ENCODE peak calls at places on chromosome 11, in seven cellular contexts. One of them, this sample, is unnamed.
A peak's percentile ranks its signal among the peaks of the same experiment; 100 is the strongest.

GRCh38 chr11:11071483-11071882 is 213.6 kb upstream of the ZBED5 start:
- DNase-seq in neuronal stem cell: no peak
- DNase-seq in H9: no peak
- DNase-seq in mesenchymal stem cell: no peak
- DNase-seq in trophoblast cell: no peak
- DNase-seq in H1: no peak
- DNase-seq in mesendoderm: no peak
- DNase-seq in this sample: no peak

GRCh38 chr11:74417860-74418508 is 19.8 kb upstream of the PGM2L1 start:
- DNase-seq in neuronal stem cell: no peak
- DNase-seq in H9: no peak
- DNase-seq in mesenchymal stem cell: peak; percentile 26
- DNase-seq in trophoblast cell: no peak
- DNase-seq in H1: no peak
- DNase-seq in mesendoderm: no peak
- DNase-seq in this sample: peak; percentile 14

GRCh38 chr11:132158696-132159095 is 788.3 kb downstream of the NTM start:
- DNase-seq in neuronal stem cell: no peak
- DNase-seq in H9: no peak
- DNase-seq in mesenchymal stem cell: peak; percentile 20
- DNase-seq in trophoblast cell: no peak
- DNase-seq in H1: no peak
- DNase-seq in mesendoderm: no peak
- DNase-seq in this sample: peak; percentile 40

GRCh38 chr11:6609502-6610015 is 2.5 kb downstream of the TAF10 start:
- DNase-seq in neuronal stem cell: no peak
- DNase-seq in H9: peak; percentile 2
- DNase-seq in mesenchymal stem cell: no peak
- DNase-seq in trophoblast cell: no peak
- DNase-seq in H1: no peak
- DNase-seq in mesendoderm: no peak
- DNase-seq in this sample: no peak

GRCh38 chr11:47524200-47524874 is 28.6 kb downstream of the CELF1 start:
- DNase-seq in neuronal stem cell: no peak
- DNase-seq in H9: peak; percentile 24
- DNase-seq in mesenchymal stem cell: peak; percentile 54
- DNase-seq in trophoblast cell: no peak
- DNase-seq in H1: no peak
- DNase-seq in mesendoderm: no peak
- DNase-seq in this sample: no peak

GRCh38 chr11:9385288-9385902 is 943 bp downstream of the IPO7 start:
- DNase-seq in neuronal stem cell: no peak
- DNase-seq in H9: peak; percentile 42
- DNase-seq in mesenchymal stem cell: no peak
- DNase-seq in trophoblast cell: peak; percentile 61
- DNase-seq in H1: no peak
- DNase-seq in mesendoderm: peak; percentile 84
- DNase-seq in this sample: no peak

GRCh38 chr11:33944345-33944692 is 52.4 kb upstream of the LMO2 start:
- DNase-seq in neuronal stem cell: no peak
- DNase-seq in H9: no peak
- DNase-seq in mesenchymal stem cell: no peak
- DNase-seq in trophoblast cell: no peak
- DNase-seq in H1: no peak
- DNase-seq in mesendoderm: no peak
- DNase-seq in this sample: no peak

GRCh38 chr11:21774212-21774611 is 418.7 kb upstream of the ANO5 start:
- DNase-seq in neuronal stem cell: no peak
- DNase-seq in H9: no peak
- DNase-seq in mesenchymal stem cell: no peak
- DNase-seq in trophoblast cell: no peak
- DNase-seq in H1: no peak
- DNase-seq in mesendoderm: no peak
- DNase-seq in this sample: no peak

GRCh38 chr11:116605543-116605942 is 167.2 kb downstream of the BUD13 start:
- DNase-seq in neuronal stem cell: peak; percentile 82
- DNase-seq in H9: peak; percentile 86
- DNase-seq in mesenchymal stem cell: no peak
- DNase-seq in trophoblast cell: peak; percentile 73
- DNase-seq in H1: peak; percentile 58
- DNase-seq in mesendoderm: peak; percentile 92
- DNase-seq in this sample: peak; percentile 11

GRCh38 chr11:134252539-134253188 is 488 bp downstream of the THYN1 start:
- DNase-seq in neuronal stem cell: peak; percentile 55
- DNase-seq in H9: peak; percentile 40
- DNase-seq in mesenchymal stem cell: no peak
- DNase-seq in trophoblast cell: peak; percentile 51
- DNase-seq in H1: no peak
- DNase-seq in mesendoderm: no peak
- DNase-seq in this sample: peak; percentile 57

GRCh38 chr11:100687032-100687629 is at the start of gene ARHGAP42:
- DNase-seq in neuronal stem cell: peak; percentile 46
- DNase-seq in H9: peak; percentile 91
- DNase-seq in mesenchymal stem cell: peak; percentile 74
- DNase-seq in trophoblast cell: peak; percentile 55
- DNase-seq in H1: peak; percentile 78
- DNase-seq in mesendoderm: peak; percentile 93
- DNase-seq in this sample: peak; percentile 48

GRCh38 chr11:76321340-76321739 is 59.6 kb downstream of the THAP12 start:
- DNase-seq in neuronal stem cell: no peak
- DNase-seq in H9: no peak
- DNase-seq in mesenchymal stem cell: no peak
- DNase-seq in trophoblast cell: no peak
- DNase-seq in H1: no peak
- DNase-seq in mesendoderm: no peak
- DNase-seq in this sample: no peak

GRCh38 chr11:126109941-126110731 is 47.5 kb upstream of the CDON start:
- DNase-seq in neuronal stem cell: no peak
- DNase-seq in H9: no peak
- DNase-seq in mesenchymal stem cell: peak; percentile 52
- DNase-seq in trophoblast cell: no peak
- DNase-seq in H1: no peak
- DNase-seq in mesendoderm: no peak
- DNase-seq in this sample: peak; percentile 63

GRCh38 chr11:12827929-12828812 is 153.9 kb downstream of the TEAD1 start:
- DNase-seq in neuronal stem cell: peak; percentile 73
- DNase-seq in H9: peak; percentile 63
- DNase-seq in mesenchymal stem cell: peak; percentile 86
- DNase-seq in trophoblast cell: peak; percentile 56
- DNase-seq in H1: peak; percentile 29
- DNase-seq in mesendoderm: peak; percentile 69
- DNase-seq in this sample: peak; percentile 79

GRCh38 chr11:130179396-130180306 is 20.1 kb downstream of the ST14 start:
- DNase-seq in neuronal stem cell: no peak
- DNase-seq in H9: no peak
- DNase-seq in mesenchymal stem cell: no peak
- DNase-seq in trophoblast cell: no peak
- DNase-seq in H1: no peak
- DNase-seq in mesendoderm: no peak
- DNase-seq in this sample: no peak

GRCh38 chr11:99822846-99823565 is 802.3 kb downstream of the CNTN5 start:
- DNase-seq in neuronal stem cell: no peak
- DNase-seq in H9: no peak
- DNase-seq in mesenchymal stem cell: peak; percentile 17
- DNase-seq in trophoblast cell: no peak
- DNase-seq in H1: no peak
- DNase-seq in mesendoderm: peak; percentile 24
- DNase-seq in this sample: peak; percentile 7

GRCh38 chr11:6812391-6813005 is 13.0 kb upstream of the OR6A2 start:
- DNase-seq in neuronal stem cell: peak; percentile 43
- DNase-seq in H9: peak; percentile 52
- DNase-seq in mesenchymal stem cell: peak; percentile 51
- DNase-seq in trophoblast cell: peak; percentile 76
- DNase-seq in H1: no peak
- DNase-seq in mesendoderm: peak; percentile 76
- DNase-seq in this sample: peak; percentile 34

GRCh38 chr11:65321828-65322495 is 7.3 kb downstream of the CDC42EP2 start:
- DNase-seq in neuronal stem cell: no peak
- DNase-seq in H9: no peak
- DNase-seq in mesenchymal stem cell: no peak
- DNase-seq in trophoblast cell: no peak
- DNase-seq in H1: no peak
- DNase-seq in mesendoderm: no peak
- DNase-seq in this sample: no peak

GRCh38 chr11:134665571-134666268 is 253.7 kb upstream of the B3GAT1 start:
- DNase-seq in neuronal stem cell: no peak
- DNase-seq in H9: no peak
- DNase-seq in mesenchymal stem cell: no peak
- DNase-seq in trophoblast cell: no peak
- DNase-seq in H1: no peak
- DNase-seq in mesendoderm: peak; percentile 30
- DNase-seq in this sample: no peak

GRCh38 chr11:126718319-126718718 is 282.3 kb downstream of the KIRREL3 start:
- DNase-seq in neuronal stem cell: no peak
- DNase-seq in H9: no peak
- DNase-seq in mesenchymal stem cell: no peak
- DNase-seq in trophoblast cell: peak; percentile 44
- DNase-seq in H1: no peak
- DNase-seq in mesendoderm: peak; percentile 19
- DNase-seq in this sample: peak; percentile 18

GRCh38 chr11:33027846-33028536 is 11.4 kb upstream of the TCP11L1 start:
- DNase-seq in neuronal stem cell: no peak
- DNase-seq in H9: no peak
- DNase-seq in mesenchymal stem cell: peak; percentile 22
- DNase-seq in trophoblast cell: peak; percentile 64
- DNase-seq in H1: no peak
- DNase-seq in mesendoderm: no peak
- DNase-seq in this sample: peak; percentile 62

GRCh38 chr11:38756537-38756936 is 2158.5 kb upstream of the RAG2 start:
- DNase-seq in neuronal stem cell: no peak
- DNase-seq in H9: no peak
- DNase-seq in mesenchymal stem cell: no peak
- DNase-seq in trophoblast cell: no peak
- DNase-seq in H1: no peak
- DNase-seq in mesendoderm: no peak
- DNase-seq in this sample: no peak

GRCh38 chr11:70333206-70333605 is 62.7 kb downstream of the PPFIA1 start:
- DNase-seq in neuronal stem cell: no peak
- DNase-seq in H9: no peak
- DNase-seq in mesenchymal stem cell: peak; percentile 4
- DNase-seq in trophoblast cell: no peak
- DNase-seq in H1: no peak
- DNase-seq in mesendoderm: peak; percentile 33
- DNase-seq in this sample: peak; percentile 97

GRCh38 chr11:37171451-37171850 is 573.4 kb upstream of the RAG2 start:
- DNase-seq in neuronal stem cell: no peak
- DNase-seq in H9: no peak
- DNase-seq in mesenchymal stem cell: no peak
- DNase-seq in trophoblast cell: peak; percentile 53
- DNase-seq in H1: no peak
- DNase-seq in mesendoderm: no peak
- DNase-seq in this sample: no peak
- H3K23ac ChIP-seq in neuronal stem cell: no peak overlapping the region
- H3K23ac ChIP-seq in H9: no peak overlapping the region
- H3K23ac ChIP-seq in mesenchymal stem cell: no peak overlapping the region
- H3K23ac ChIP-seq in trophoblast cell: no peak overlapping the region
- H3K23ac ChIP-seq in H1: no peak overlapping the region
- H3K23ac ChIP-seq in mesendoderm: no peak overlapping the region
- H3K23ac ChIP-seq in this sample: no peak overlapping the region

GRCh38 chr11:62727007-62727832 is at the start of gene HNRNPUL2:
- DNase-seq in neuronal stem cell: peak; percentile 99
- DNase-seq in H9: peak; percentile 98
- DNase-seq in mesenchymal stem cell: peak; percentile 99
- DNase-seq in trophoblast cell: peak; percentile 100
- DNase-seq in H1: peak; percentile 94
- DNase-seq in mesendoderm: peak; percentile 99
- DNase-seq in this sample: peak; percentile 99
- H3K23ac ChIP-seq in neuronal stem cell: peak within 1 kb of the TSS; percentile 97
- H3K23ac ChIP-seq in H9: no peak within 1 kb of the TSS
- H3K23ac ChIP-seq in mesenchymal stem cell: peak within 1 kb of the TSS; percentile 98
- H3K23ac ChIP-seq in trophoblast cell: peak within 1 kb of the TSS; percentile 2
- H3K23ac ChIP-seq in H1: no peak within 1 kb of the TSS
- H3K23ac ChIP-seq in mesendoderm: peak within 1 kb of the TSS; percentile 98
- H3K23ac ChIP-seq in this sample: peak within 1 kb of the TSS; percentile 98

GRCh38 chr11:19243143-19243542 is 2.4 kb upstream of the E2F8 start:
- DNase-seq in neuronal stem cell: no peak
- DNase-seq in H9: no peak
- DNase-seq in mesenchymal stem cell: no peak
- DNase-seq in trophoblast cell: no peak
- DNase-seq in H1: no peak
- DNase-seq in mesendoderm: no peak
- DNase-seq in this sample: no peak
- H3K23ac ChIP-seq in neuronal stem cell: no peak overlapping the region
- H3K23ac ChIP-seq in H9: no peak overlapping the region
- H3K23ac ChIP-seq in mesenchymal stem cell: no peak overlapping the region
- H3K23ac ChIP-seq in trophoblast cell: no peak overlapping the region
- H3K23ac ChIP-seq in H1: no peak overlapping the region
- H3K23ac ChIP-seq in mesendoderm: no peak overlapping the region
- H3K23ac ChIP-seq in this sample: no peak overlapping the region

GRCh38 chr11:67178878-67179277 is 59.8 kb downstream of the KDM2A start:
- DNase-seq in neuronal stem cell: no peak
- DNase-seq in H9: no peak
- DNase-seq in mesenchymal stem cell: peak; percentile 86
- DNase-seq in trophoblast cell: no peak
- DNase-seq in H1: no peak
- DNase-seq in mesendoderm: no peak
- DNase-seq in this sample: peak; percentile 77

GRCh38 chr11:67178421-67178820 is 59.4 kb downstream of the KDM2A start:
- DNase-seq in neuronal stem cell: no peak
- DNase-seq in H9: no peak
- DNase-seq in mesenchymal stem cell: peak; percentile 61
- DNase-seq in trophoblast cell: no peak
- DNase-seq in H1: no peak
- DNase-seq in mesendoderm: no peak
- DNase-seq in this sample: peak; percentile 31

GRCh38 chr11:67177399-67178281 is 58.6 kb downstream of the KDM2A start:
- DNase-seq in neuronal stem cell: no peak
- DNase-seq in H9: no peak
- DNase-seq in mesenchymal stem cell: no peak
- DNase-seq in trophoblast cell: no peak
- DNase-seq in H1: no peak
- DNase-seq in mesendoderm: no peak
- DNase-seq in this sample: peak; percentile 13

GRCh38 chr11:67174311-67174710 is 55.2 kb downstream of the KDM2A start:
- DNase-seq in neuronal stem cell: no peak
- DNase-seq in H9: no peak
- DNase-seq in mesenchymal stem cell: no peak
- DNase-seq in trophoblast cell: peak; percentile 44
- DNase-seq in H1: no peak
- DNase-seq in mesendoderm: no peak
- DNase-seq in this sample: no peak

DNA sequence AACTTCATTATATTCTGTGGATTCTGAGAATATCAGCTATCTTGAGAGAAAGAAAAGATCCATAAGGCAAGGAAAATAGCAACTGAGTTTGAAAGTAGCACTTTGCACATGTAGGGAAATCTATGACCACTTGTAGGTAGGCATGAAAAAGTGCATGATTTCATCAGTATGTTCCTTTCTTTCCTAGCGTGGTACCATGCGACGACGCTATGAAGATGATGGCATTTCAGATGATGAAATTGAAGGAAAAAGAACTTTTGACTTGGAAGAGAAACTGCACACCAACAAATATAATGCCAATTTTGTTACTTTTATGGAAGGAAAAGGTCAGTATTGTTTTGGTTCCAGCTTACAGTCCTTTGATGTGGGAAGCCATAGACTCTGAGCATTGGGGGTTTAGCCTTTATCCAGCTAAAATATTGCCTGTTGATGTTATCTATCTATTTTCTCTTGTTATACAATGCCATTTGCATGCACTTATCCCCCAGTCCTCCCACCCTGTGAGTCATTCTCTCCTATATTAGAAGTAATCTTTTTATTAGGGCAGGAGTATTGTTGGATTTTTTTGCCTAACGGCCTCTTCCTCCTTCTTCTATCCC is 60.9 kb downstream of the KDM2A start:
- DNase-seq in neuronal stem cell: no peak
- DNase-seq in H9: no peak
- DNase-seq in mesenchymal stem cell: no peak
- DNase-seq in trophoblast cell: no peak
- DNase-seq in H1: no peak
- DNase-seq in mesendoderm: no peak
- DNase-seq in this sample: no peak
- H3K23ac ChIP-seq in neuronal stem cell: no peak overlapping the region
- H3K23ac ChIP-seq in H9: no peak overlapping the region
- H3K23ac ChIP-seq in mesenchymal stem cell: no peak overlapping the region
- H3K23ac ChIP-seq in trophoblast cell: no peak overlapping the region
- H3K23ac ChIP-seq in H1: no peak overlapping the region
- H3K23ac ChIP-seq in mesendoderm: no peak overlapping the region
- H3K23ac ChIP-seq in this sample: peak overlapping the region; percentile 6

This sample was measured in IMR-90.